ENCODE peak calls at places on chromosomes 2 and 18, in ten cellular contexts. One of them, this sample, is unnamed.

GRCh38 chr2:148930046-148930775 is 55.2 kb downstream of the KIF5C start:
- DNase-seq in RWPE1: no peak
- DNase-seq in right atrium auricular region: no peak
- DNase-seq in heart left ventricle: no peak
- DNase-seq in psoas muscle: no peak
- DNase-seq in left ventricle myocardium inferior: no peak
- DNase-seq in mesenchymal stem cell: peak; percentile 11
- DNase-seq in upper lobe of right lung: no peak
- DNase-seq in colonic mucosa: no peak
- DNase-seq in pancreas: no peak
- DNase-seq in this sample: no peak

GRCh38 chr2:27681844-27682243 is 18.2 kb downstream of the SLC4A1AP start:
- DNase-seq in pancreas: no peak
- DNase-seq in mesenchymal stem cell: peak; percentile 77
- DNase-seq in colonic mucosa: peak; percentile 34
- DNase-seq in upper lobe of right lung: no peak
- DNase-seq in RWPE1: no peak
- DNase-seq in left ventricle myocardium inferior: no peak
- DNase-seq in psoas muscle: no peak
- DNase-seq in heart left ventricle: no peak
- DNase-seq in right atrium auricular region: no peak
- DNase-seq in this sample: no peak

GRCh38 chr2:53442783-53443182 is 324.8 kb upstream of the CHAC2 start:
- DNase-seq in mesenchymal stem cell: no peak
- DNase-seq in pancreas: no peak
- DNase-seq in RWPE1: no peak
- DNase-seq in left ventricle myocardium inferior: no peak
- DNase-seq in heart left ventricle: no peak
- DNase-seq in upper lobe of right lung: no peak
- DNase-seq in colonic mucosa: no peak
- DNase-seq in right atrium auricular region: no peak
- DNase-seq in psoas muscle: no peak
- DNase-seq in this sample: no peak

GRCh38 chr2:224754129-224754528 is 38.0 kb upstream of the CCDC195 start:
- DNase-seq in right atrium auricular region: peak; percentile 67
- DNase-seq in mesenchymal stem cell: no peak
- DNase-seq in upper lobe of right lung: no peak
- DNase-seq in colonic mucosa: no peak
- DNase-seq in heart left ventricle: no peak
- DNase-seq in pancreas: no peak
- DNase-seq in psoas muscle: no peak
- DNase-seq in RWPE1: peak; percentile 49
- DNase-seq in left ventricle myocardium inferior: no peak
- DNase-seq in this sample: no peak

GRCh38 chr2:38750011-38750792 is 959 bp downstream of the SRSF7 start:
- DNase-seq in upper lobe of right lung: peak; percentile 82
- DNase-seq in right atrium auricular region: no peak
- DNase-seq in mesenchymal stem cell: no peak
- DNase-seq in left ventricle myocardium inferior: peak; percentile 59
- DNase-seq in colonic mucosa: peak; percentile 68
- DNase-seq in psoas muscle: peak; percentile 74
- DNase-seq in pancreas: peak; percentile 82
- DNase-seq in RWPE1: peak; percentile 58
- DNase-seq in heart left ventricle: peak; percentile 68
- DNase-seq in this sample: peak; percentile 71

GRCh38 chr2:195486987-195487644 is 169.9 kb upstream of the SLC39A10 start:
- DNase-seq in pancreas: no peak
- DNase-seq in RWPE1: peak; percentile 53
- DNase-seq in colonic mucosa: no peak
- DNase-seq in mesenchymal stem cell: peak; percentile 68
- DNase-seq in heart left ventricle: no peak
- DNase-seq in psoas muscle: no peak
- DNase-seq in left ventricle myocardium inferior: no peak
- DNase-seq in right atrium auricular region: no peak
- DNase-seq in upper lobe of right lung: no peak
- DNase-seq in this sample: no peak

GRCh38 chr2:60806595-60806987 is 50.5 kb downstream of the PAPOLG start:
- DNase-seq in psoas muscle: no peak
- DNase-seq in RWPE1: no peak
- DNase-seq in right atrium auricular region: peak; percentile 42
- DNase-seq in mesenchymal stem cell: no peak
- DNase-seq in pancreas: no peak
- DNase-seq in left ventricle myocardium inferior: no peak
- DNase-seq in colonic mucosa: no peak
- DNase-seq in upper lobe of right lung: no peak
- DNase-seq in heart left ventricle: no peak
- DNase-seq in this sample: peak; percentile 9

GRCh38 chr2:119810039-119810630 is 50.4 kb downstream of the PTPN4 start:
- DNase-seq in heart left ventricle: no peak
- DNase-seq in left ventricle myocardium inferior: no peak
- DNase-seq in pancreas: no peak
- DNase-seq in upper lobe of right lung: no peak
- DNase-seq in RWPE1: no peak
- DNase-seq in colonic mucosa: no peak
- DNase-seq in mesenchymal stem cell: no peak
- DNase-seq in right atrium auricular region: no peak
- DNase-seq in psoas muscle: no peak
- DNase-seq in this sample: no peak

GRCh38 chr2:74552914-74553811 is 579 bp downstream of the LOXL3 start:
- DNase-seq in right atrium auricular region: no peak
- DNase-seq in mesenchymal stem cell: no peak
- DNase-seq in pancreas: peak; percentile 59
- DNase-seq in RWPE1: no peak
- DNase-seq in colonic mucosa: no peak
- DNase-seq in left ventricle myocardium inferior: no peak
- DNase-seq in upper lobe of right lung: no peak
- DNase-seq in heart left ventricle: no peak
- DNase-seq in psoas muscle: no peak
- DNase-seq in this sample: peak; percentile 61

GRCh38 chr18:79404567-79404910 is 8.8 kb downstream of the NFATC1 start:
- DNase-seq in colonic mucosa: no peak
- DNase-seq in pancreas: peak; percentile 36
- DNase-seq in psoas muscle: peak; percentile 76
- DNase-seq in left ventricle myocardium inferior: peak; percentile 15
- DNase-seq in upper lobe of right lung: peak; percentile 36
- DNase-seq in right atrium auricular region: no peak
- DNase-seq in mesenchymal stem cell: no peak
- DNase-seq in RWPE1: no peak
- DNase-seq in heart left ventricle: peak; percentile 8
- DNase-seq in this sample: peak; percentile 48

DNA sequence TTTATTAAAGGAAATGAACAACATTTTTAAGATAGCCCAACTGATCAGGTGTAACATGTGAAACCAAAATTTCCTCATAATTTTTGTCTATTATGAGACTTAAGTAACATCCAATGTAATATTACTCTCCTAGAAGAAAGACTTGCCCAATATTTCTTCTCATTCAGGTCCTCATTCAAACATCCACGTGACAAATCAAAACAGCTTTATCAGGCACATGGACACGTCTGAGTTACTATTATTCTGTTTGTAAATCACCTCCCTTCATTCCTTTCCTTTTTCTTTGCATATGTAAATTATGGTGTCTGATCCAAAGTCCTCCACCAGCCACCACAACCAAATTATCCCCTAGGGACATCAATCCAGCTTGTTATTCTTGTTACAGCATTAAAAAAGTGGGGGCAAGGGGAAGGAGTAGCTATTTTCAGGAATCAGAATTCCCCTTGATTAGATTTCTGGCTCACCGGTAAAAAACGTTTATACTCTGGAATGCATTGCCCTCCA is 7.1 kb downstream of the TMEM163 start:
- DNase-seq in mesenchymal stem cell: no peak
- DNase-seq in right atrium auricular region: no peak
- DNase-seq in psoas muscle: no peak
- DNase-seq in heart left ventricle: no peak
- DNase-seq in RWPE1: no peak
- DNase-seq in colonic mucosa: no peak
- DNase-seq in pancreas: no peak
- DNase-seq in upper lobe of right lung: no peak
- DNase-seq in left ventricle myocardium inferior: no peak
- DNase-seq in this sample: no peak
- H3K27ac ChIP-seq in mesenchymal stem cell: no peak overlapping the region
- H3K27ac ChIP-seq in right atrium auricular region: no peak overlapping the region
- H3K27ac ChIP-seq in psoas muscle: no peak overlapping the region
- H3K27ac ChIP-seq in heart left ventricle: no peak overlapping the region
- H3K27ac ChIP-seq in RWPE1: no peak overlapping the region
- H3K27ac ChIP-seq in colonic mucosa: no peak overlapping the region
- H3K27ac ChIP-seq in pancreas: no peak overlapping the region
- H3K27ac ChIP-seq in upper lobe of right lung: no peak overlapping the region
- H3K27ac ChIP-seq in left ventricle myocardium inferior: no peak overlapping the region
- H3K27ac ChIP-seq in this sample: no peak overlapping the region

GRCh38 chr2:189954989-189955388 is 107.5 kb downstream of the MSTN start:
- DNase-seq in right atrium auricular region: no peak
- DNase-seq in RWPE1: no peak
- DNase-seq in colonic mucosa: no peak
- DNase-seq in pancreas: no peak
- DNase-seq in heart left ventricle: no peak
- DNase-seq in psoas muscle: no peak
- DNase-seq in upper lobe of right lung: no peak
- DNase-seq in mesenchymal stem cell: no peak
- DNase-seq in left ventricle myocardium inferior: no peak
- DNase-seq in this sample: no peak
- H3K27ac ChIP-seq in right atrium auricular region: no peak overlapping the region
- H3K27ac ChIP-seq in RWPE1: no peak overlapping the region
- H3K27ac ChIP-seq in colonic mucosa: no peak overlapping the region
- H3K27ac ChIP-seq in pancreas: no peak overlapping the region
- H3K27ac ChIP-seq in heart left ventricle: no peak overlapping the region
- H3K27ac ChIP-seq in psoas muscle: no peak overlapping the region
- H3K27ac ChIP-seq in upper lobe of right lung: no peak overlapping the region
- H3K27ac ChIP-seq in mesenchymal stem cell: no peak overlapping the region
- H3K27ac ChIP-seq in left ventricle myocardium inferior: no peak overlapping the region
- H3K27ac ChIP-seq in this sample: no peak overlapping the region

DNA sequence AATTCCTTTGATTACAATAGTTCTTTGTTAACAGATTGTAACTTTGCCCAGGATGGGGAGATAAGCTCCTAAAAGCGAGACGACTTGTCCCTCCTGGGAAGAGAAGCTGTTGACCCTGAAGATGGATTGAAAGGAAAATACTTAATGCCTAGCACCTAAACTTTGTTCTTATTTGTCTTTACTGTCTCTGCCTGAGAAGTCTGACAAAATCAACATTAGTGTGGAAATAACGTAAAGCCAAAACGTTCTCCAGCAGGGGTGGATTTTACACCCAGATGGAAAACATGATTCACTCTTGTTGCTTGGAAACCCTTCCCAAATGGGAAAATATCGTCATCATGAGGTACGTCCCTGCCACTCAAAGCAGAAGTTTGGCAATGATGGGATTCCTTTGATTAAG is 450.1 kb downstream of the SLC4A3 start:
- DNase-seq in left ventricle myocardium inferior: no peak
- DNase-seq in upper lobe of right lung: no peak
- DNase-seq in RWPE1: peak; percentile 13
- DNase-seq in heart left ventricle: no peak
- DNase-seq in right atrium auricular region: no peak
- DNase-seq in colonic mucosa: no peak
- DNase-seq in psoas muscle: no peak
- DNase-seq in pancreas: no peak
- DNase-seq in mesenchymal stem cell: peak; percentile 24
- DNase-seq in this sample: no peak
- H3K27ac ChIP-seq in left ventricle myocardium inferior: peak overlapping the region; percentile 48
- H3K27ac ChIP-seq in upper lobe of right lung: no peak overlapping the region
- H3K27ac ChIP-seq in RWPE1: no peak overlapping the region
- H3K27ac ChIP-seq in heart left ventricle: peak overlapping the region; percentile 19
- H3K27ac ChIP-seq in right atrium auricular region: peak overlapping the region; percentile 57
- H3K27ac ChIP-seq in colonic mucosa: no peak overlapping the region
- H3K27ac ChIP-seq in psoas muscle: peak overlapping the region; percentile 44
- H3K27ac ChIP-seq in pancreas: no peak overlapping the region
- H3K27ac ChIP-seq in mesenchymal stem cell: no peak overlapping the region
- H3K27ac ChIP-seq in this sample: peak overlapping the region; percentile 95

GRCh38 chr2:160405077-160405865 is 88.3 kb downstream of the RBMS1 start:
- DNase-seq in pancreas: no peak
- DNase-seq in heart left ventricle: no peak
- DNase-seq in left ventricle myocardium inferior: no peak
- DNase-seq in mesenchymal stem cell: no peak
- DNase-seq in RWPE1: no peak
- DNase-seq in right atrium auricular region: no peak
- DNase-seq in colonic mucosa: no peak
- DNase-seq in upper lobe of right lung: no peak
- DNase-seq in psoas muscle: no peak
- DNase-seq in this sample: no peak

GRCh38 chr2:160407393-160408204 is 86.0 kb downstream of the RBMS1 start:
- DNase-seq in pancreas: peak; percentile 81
- DNase-seq in upper lobe of right lung: peak; percentile 88
- DNase-seq in psoas muscle: peak; percentile 83
- DNase-seq in RWPE1: peak; percentile 60
- DNase-seq in heart left ventricle: peak; percentile 64
- DNase-seq in left ventricle myocardium inferior: peak; percentile 66
- DNase-seq in right atrium auricular region: no peak
- DNase-seq in mesenchymal stem cell: peak; percentile 62
- DNase-seq in colonic mucosa: peak; percentile 33
- DNase-seq in this sample: peak; percentile 87

GRCh38 chr2:160408205-160408561 is 85.4 kb downstream of the RBMS1 start:
- DNase-seq in psoas muscle: no peak
- DNase-seq in right atrium auricular region: no peak
- DNase-seq in left ventricle myocardium inferior: no peak
- DNase-seq in mesenchymal stem cell: no peak
- DNase-seq in colonic mucosa: peak; percentile 31
- DNase-seq in pancreas: no peak
- DNase-seq in upper lobe of right lung: no peak
- DNase-seq in RWPE1: no peak
- DNase-seq in heart left ventricle: no peak
- DNase-seq in this sample: no peak

GRCh38 chr2:160408575-160409291 is 84.9 kb downstream of the RBMS1 start:
- DNase-seq in mesenchymal stem cell: peak; percentile 67
- DNase-seq in RWPE1: no peak
- DNase-seq in upper lobe of right lung: no peak
- DNase-seq in heart left ventricle: no peak
- DNase-seq in pancreas: no peak
- DNase-seq in psoas muscle: peak; percentile 51
- DNase-seq in left ventricle myocardium inferior: no peak
- DNase-seq in colonic mucosa: no peak
- DNase-seq in right atrium auricular region: no peak
- DNase-seq in this sample: no peak

DNA sequence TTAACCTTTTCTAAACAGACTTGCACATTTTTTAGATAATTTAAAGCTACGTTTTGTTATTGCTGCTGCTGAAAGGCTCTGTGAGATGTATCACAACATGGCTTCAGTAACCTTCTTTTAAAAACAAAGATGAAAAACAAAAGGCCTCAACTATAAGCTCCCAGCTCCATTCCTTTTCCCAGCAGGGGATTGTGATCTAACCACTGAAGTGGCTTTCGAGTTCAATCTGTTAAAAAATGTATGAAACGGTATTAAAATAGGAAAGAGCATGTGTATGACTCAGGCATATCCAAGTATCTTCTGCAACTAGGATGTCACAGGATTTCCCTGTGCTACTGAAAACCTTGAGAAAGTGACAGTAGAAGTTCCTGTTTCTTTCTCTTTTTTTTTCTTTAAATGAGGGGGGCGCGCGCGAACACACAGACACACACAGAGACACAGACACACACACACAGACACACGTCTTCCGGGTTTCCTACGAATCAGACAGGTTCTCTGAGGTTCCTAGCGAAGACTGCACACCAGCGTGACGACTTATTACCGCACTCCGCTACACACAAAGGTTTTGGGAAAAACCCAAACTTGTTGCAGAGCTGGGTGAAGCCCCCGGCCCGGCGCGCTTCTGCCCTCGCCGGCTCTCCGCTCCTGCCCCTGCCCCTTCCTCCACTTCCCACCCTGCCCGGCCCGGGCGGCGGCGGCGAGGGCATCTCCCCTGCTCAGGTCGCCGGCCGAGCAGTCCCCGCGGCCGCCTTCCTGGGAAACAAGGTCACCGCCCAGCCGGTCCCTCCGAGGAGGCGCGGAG is 86.8 kb downstream of the RBMS1 start:
- DNase-seq in pancreas: no peak
- DNase-seq in right atrium auricular region: no peak
- DNase-seq in heart left ventricle: peak; percentile 61
- DNase-seq in upper lobe of right lung: peak; percentile 80
- DNase-seq in left ventricle myocardium inferior: peak; percentile 48
- DNase-seq in colonic mucosa: peak; percentile 55
- DNase-seq in RWPE1: no peak
- DNase-seq in mesenchymal stem cell: peak; percentile 89
- DNase-seq in psoas muscle: peak; percentile 58
- DNase-seq in this sample: peak; percentile 79
- H3K27ac ChIP-seq in pancreas: peak overlapping the region; percentile 45
- H3K27ac ChIP-seq in right atrium auricular region: peak overlapping the region; percentile 96
- H3K27ac ChIP-seq in heart left ventricle: peak overlapping the region; percentile 94
- H3K27ac ChIP-seq in upper lobe of right lung: peak overlapping the region; percentile 96
- H3K27ac ChIP-seq in left ventricle myocardium inferior: peak overlapping the region; percentile 97
- H3K27ac ChIP-seq in colonic mucosa: peak overlapping the region; percentile 89
- H3K27ac ChIP-seq in RWPE1: peak overlapping the region; percentile 90
- H3K27ac ChIP-seq in mesenchymal stem cell: peak overlapping the region; percentile 79
- H3K27ac ChIP-seq in psoas muscle: peak overlapping the region; percentile 88
- H3K27ac ChIP-seq in this sample: peak overlapping the region; percentile 80

This sample was measured in aorta.